ENCODE peak calls at places on chromosomes 7 and 10, in nine cellular contexts. Q is AG04450, A is endodermal cell, M is spleen, K is kidney, Z is Caco-2, P is heart left ventricle, G is H9, I is transverse colon. W is an unnamed sample. For H3K9me3, the result is how much of the 10 kb centered on the place peaks cover.

GRCh38 chr10:7756360-7756992 is 31.3 kb downstream of the KIN start:
- DNase-seq in I (peak), M (no peak), A (peak), P (no peak), Q (no peak), G (peak), Z (peak), K (no peak), W (peak)

GRCh38 chr10:126011995-126012394 is 115.6 kb downstream of the FANK1 start:
- DNase-seq in Q (no peak), K (no peak), A (no peak), G (no peak), M (no peak), P (no peak), Z (no peak), I (no peak), W (no peak)

GRCh38 chr7:78702770-78703169 is 750.7 kb downstream of the MAGI2 start:
- DNase-seq in P (no peak), G (no peak), A (no peak), Z (no peak), K (no peak), M (no peak), Q (peak), I (no peak), W (no peak)

GRCh38 chr7:33186187-33186586 is 56.8 kb downstream of the BBS9 start:
- DNase-seq in I (no peak), A (peak), P (no peak), K (no peak), G (peak), Z (no peak), M (no peak), Q (no peak), W (peak)

GRCh38 chr7:73341877-73342276 is 13.9 kb downstream of the FKBP6 start:
- DNase-seq in A (no peak), M (peak), G (no peak), I (no peak), K (no peak), Z (no peak), Q (peak), P (no peak), W (no peak)

GRCh38 chr10:43211030-43211429 is 55.8 kb downstream of the RASGEF1A start:
- DNase-seq in Q (no peak), P (no peak), K (peak), M (peak), I (no peak), Z (no peak), A (peak), G (no peak), W (no peak)

GRCh38 chr7:81079736-81080135 is 160.9 kb upstream of the SEMA3C start:
- DNase-seq in K (no peak), P (no peak), Z (no peak), M (no peak), A (no peak), Q (no peak), G (no peak), I (no peak), W (no peak)

GRCh38 chr7:140059288-140060242 is 3.2 kb downstream of the PARP12 start:
- DNase-seq in P (peak), M (no peak), I (peak), K (no peak), A (no peak), Q (peak), G (no peak), Z (no peak), W (peak)

GRCh38 chr7:35869810-35870209 is 69.0 kb downstream of the SEPTIN7 start:
- DNase-seq in M (no peak), A (no peak), P (no peak), Q (peak), I (no peak), Z (no peak), K (no peak), G (no peak), W (no peak)

DNA sequence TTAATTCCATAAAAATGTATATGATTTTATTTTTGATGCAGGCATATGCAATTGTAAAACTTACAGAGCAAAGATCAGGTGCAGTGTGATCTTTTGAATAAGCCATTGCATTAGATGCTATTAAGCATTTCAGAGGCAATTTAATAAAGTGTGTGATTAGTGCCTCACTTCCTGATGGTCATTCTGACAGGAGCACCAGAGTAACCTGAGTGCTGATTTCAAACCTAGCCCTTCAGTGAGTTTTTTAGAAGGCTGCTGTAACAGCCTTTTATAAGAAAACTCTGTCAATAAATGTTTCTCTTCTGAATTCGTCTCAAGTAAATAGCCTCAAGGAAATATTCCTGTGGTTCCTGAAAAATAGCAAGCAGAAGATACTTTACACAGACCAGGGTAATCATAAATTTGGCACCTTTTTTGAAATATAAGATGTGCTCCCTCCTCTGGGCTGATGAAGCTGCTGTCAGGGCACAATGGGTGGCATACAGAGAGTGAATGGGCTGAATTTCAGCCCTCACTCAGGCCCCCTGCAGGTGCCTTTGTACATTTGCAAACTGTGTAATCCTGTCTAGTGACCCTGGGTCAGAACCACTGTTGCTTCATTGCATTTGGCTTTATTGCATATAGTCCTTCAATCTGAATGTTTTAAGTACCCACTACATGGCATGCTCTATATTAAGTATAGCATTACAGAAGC is 193.7 kb upstream of the CSTF2T start:
- DNase-seq in M (no peak), K (no peak), Q (no peak), I (peak), P (no peak), A (peak), G (peak), Z (peak), W (no peak)
- TF ChIP-seq CTCF in M (no peak), K (peak), Q (no peak), I (no peak), P (peak), A (peak), G (peak), Z (peak), W (no peak)

DNA sequence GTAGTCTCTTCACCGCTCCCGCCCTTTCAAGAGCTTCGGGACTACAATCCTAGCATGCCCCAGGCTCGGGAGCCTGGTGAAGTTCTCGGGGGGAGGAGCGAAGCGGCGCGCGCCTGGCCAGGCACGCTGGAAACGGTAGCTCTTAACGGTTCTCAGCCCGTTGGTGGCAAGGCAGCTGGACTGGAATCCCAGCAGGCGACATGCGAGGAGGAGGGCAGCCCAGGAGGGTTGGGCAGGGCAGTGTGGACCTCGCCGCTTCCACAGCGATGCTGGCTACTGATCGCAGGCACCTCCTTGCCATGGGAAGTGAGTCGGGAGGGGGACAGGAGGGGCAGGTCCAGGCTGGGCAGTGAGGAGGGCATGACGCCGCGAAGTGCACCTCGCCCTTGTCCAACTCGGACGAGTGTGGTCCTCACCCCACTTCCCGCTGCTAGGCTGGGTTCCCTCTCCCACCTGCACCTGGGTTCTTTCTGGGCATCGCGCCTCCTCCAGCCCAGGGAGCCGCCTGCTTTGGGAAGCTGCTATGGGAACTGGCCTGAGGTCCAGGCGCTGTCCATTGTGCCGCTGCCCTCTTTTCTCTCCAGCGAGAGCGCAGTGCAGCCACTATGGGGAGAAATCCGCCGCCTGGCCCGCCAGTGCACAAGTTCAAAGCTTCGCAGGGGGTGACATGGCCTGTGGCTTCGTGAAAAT is 367.8 kb upstream of the NUPR2 start:
- DNase-seq in G (no peak), M (no peak), Q (no peak), Z (no peak), P (no peak), I (no peak), A (no peak), K (no peak), W (no peak)
- H3K9me3 ChIP-seq in G (half or more), M (under half), Q (under half), Z (under half), P (under half), I (under half), A (half or more), K (under half), W (under half)

DNA sequence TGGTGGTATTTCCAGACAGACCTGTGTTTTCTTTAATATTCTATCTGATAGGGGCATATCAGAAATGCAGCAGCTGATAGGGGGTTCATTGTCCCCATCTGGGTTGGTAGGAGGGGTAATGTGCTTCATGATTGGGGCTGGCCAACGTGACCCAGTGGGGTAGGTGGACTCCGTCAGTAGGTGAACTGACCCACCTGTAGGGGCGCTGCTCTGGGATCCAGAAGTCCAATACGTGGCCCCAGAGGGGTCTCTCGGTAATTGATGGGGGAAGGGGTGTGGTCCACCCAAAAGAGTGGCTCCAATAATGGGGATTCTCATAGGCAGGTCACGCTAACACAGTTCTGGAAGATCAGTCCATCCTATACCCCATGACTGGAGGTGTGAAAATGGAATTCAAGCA is 112.0 kb downstream of the PRLHR start:
- DNase-seq in K (no peak), G (no peak), A (no peak), P (no peak), Z (no peak), I (no peak), M (no peak), Q (no peak), W (no peak)
- TF ChIP-seq CTCF in K (no peak), G (peak), A (peak), P (no peak), Z (no peak), I (no peak), M (no peak), Q (no peak), W (no peak)

GRCh38 chr10:96595741-96596140 is 8.9 kb upstream of the TM9SF3 start:
- DNase-seq in Z (no peak), I (no peak), P (no peak), M (no peak), Q (no peak), A (no peak), K (no peak), G (no peak), W (no peak)

GRCh38 chr10:96596422-96597407 is 9.9 kb upstream of the TM9SF3 start:
- DNase-seq in Z (peak), K (no peak), A (no peak), P (no peak), M (no peak), G (no peak), I (no peak), Q (no peak), W (no peak)

GRCh38 chr10:96600337-96600736 is 13.5 kb upstream of the TM9SF3 start:
- DNase-seq in M (no peak), A (no peak), K (no peak), I (peak), P (no peak), Q (no peak), G (no peak), Z (no peak), W (no peak)

DNA sequence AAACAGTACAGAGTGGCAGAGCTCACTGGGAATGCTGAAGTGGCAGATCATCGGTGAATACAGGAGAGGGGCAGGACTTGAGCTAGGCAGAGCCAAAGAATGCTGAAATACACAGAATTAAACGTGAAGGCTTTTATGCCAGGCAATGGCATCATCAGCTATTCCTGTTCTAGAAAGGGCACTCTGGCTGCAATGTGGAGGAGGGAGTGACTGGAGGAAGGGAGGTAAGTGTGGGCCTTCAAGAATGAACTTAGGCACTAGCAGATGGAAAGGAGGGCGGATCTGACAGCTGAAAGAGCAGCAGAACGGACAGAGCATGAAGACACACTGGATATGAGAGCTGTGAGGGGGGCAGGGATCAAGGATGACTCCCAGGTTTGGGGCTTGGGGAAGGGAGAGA is 12.0 kb upstream of the TM9SF3 start:
- DNase-seq in G (no peak), K (no peak), Z (no peak), Q (no peak), M (no peak), I (no peak), P (no peak), A (no peak), W (no peak)
- H3K9me3 ChIP-seq in G (under half), K (under half), Z (under half), Q (under half), M (under half), I (under half), P (under half), A (under half), W (under half)

W was measured in thyroid gland.